ENCODE peak calls at places on chromosome 9, in four cellular contexts. J, N, R and G are unnamed samples.

GRCh38 chr9:126619336-126619919 is 5.7 kb downstream of the LMX1B start:
- DNase-seq in R (no peak), N (no peak), J (no peak), G (no peak)

GRCh38 chr9:110546411-110546871 is 33.1 kb downstream of the SVEP1 start:
- DNase-seq in N (peak; percentile 48), R (no peak), J (no peak), G (no peak)

GRCh38 chr9:114484854-114485443 is 20.3 kb downstream of the WHRN start:
- DNase-seq in J (no peak), N (peak; percentile 72), R (no peak), G (no peak)

GRCh38 chr9:124354364-124355031 is 60.7 kb downstream of the PSMB7 start:
- DNase-seq in R (peak; percentile 58), J (no peak), N (no peak), G (no peak)

GRCh38 chr9:84839538-84839937 is 170.0 kb downstream of the NTRK2 start:
- DNase-seq in N (peak; percentile 80), R (no peak), J (no peak), G (no peak)

GRCh38 chr9:17453751-17454150 is 125.1 kb upstream of the SH3GL2 start:
- DNase-seq in J (no peak), R (no peak), N (no peak), G (no peak)

GRCh38 chr9:86751207-86751606 is 196.1 kb downstream of the GAS1 start:
- DNase-seq in R (no peak), N (no peak), J (no peak), G (no peak)

GRCh38 chr9:35348109-35348508 is 141.8 kb upstream of the RUSC2 start:
- DNase-seq in J (no peak), N (no peak), R (no peak), G (no peak)

GRCh38 chr9:68780377-68780707 is 75.3 kb downstream of the PIP5K1B start:
- DNase-seq in N (no peak), J (no peak), R (no peak), G (no peak)

GRCh38 chr9:137666505-137666809 is 47.7 kb downstream of the EHMT1 start:
- DNase-seq in J (no peak), N (no peak), R (no peak), G (no peak)

GRCh38 chr9:131732061-131732526 is 7.8 kb downstream of the RAPGEF1 start:
- DNase-seq in J (no peak), R (no peak), N (peak; percentile 86), G (no peak)

GRCh38 chr9:91089405-91090131 is 272.1 kb downstream of the AUH start:
- DNase-seq in R (no peak), N (peak; percentile 71), J (no peak), G (no peak)

GRCh38 chr9:134328341-134328840 is 2.1 kb downstream of the RXRA start:
- DNase-seq in R (no peak), J (no peak), N (no peak), G (no peak)

DNA sequence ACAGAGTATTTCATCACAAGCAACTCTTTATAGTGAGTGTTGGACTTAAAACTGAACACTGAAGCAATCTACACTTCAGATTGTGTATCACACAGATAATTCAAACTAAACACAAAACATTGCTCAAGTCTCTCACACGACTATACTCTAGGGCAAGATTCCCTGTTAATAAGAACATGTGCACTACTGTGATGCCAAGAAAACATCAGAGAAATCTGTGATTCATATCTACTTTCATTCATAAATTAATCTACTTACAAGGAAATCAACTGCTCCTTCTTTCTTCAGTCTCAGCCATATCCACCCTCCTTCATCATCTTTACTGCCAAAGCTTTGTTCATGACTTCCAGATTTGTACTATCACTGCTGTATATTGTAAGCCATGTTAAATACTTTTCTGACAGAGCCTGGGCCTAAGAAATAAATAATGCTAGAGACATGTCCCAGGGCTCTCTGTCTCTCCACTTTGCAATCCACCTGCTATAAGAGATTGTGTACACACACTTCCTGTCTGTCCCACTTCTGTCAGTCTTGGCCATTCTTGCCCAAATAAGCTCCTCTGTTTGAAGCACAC is 35.1 kb downstream of the CTNNAL1 start:
- DNase-seq in J (no peak), R (no peak), N (peak; percentile 31), G (no peak)
- TF ChIP-seq CTCF in J (no peak), R (no peak), N (no peak), G (no peak)

GRCh38 chr9:34326690-34327089 is 2.4 kb downstream of the KIF24 start:
- DNase-seq in R (no peak), J (no peak), N (no peak), G (no peak)

GRCh38 chr9:34331191-34331590 is 1.8 kb downstream of the NUDT2 start:
- DNase-seq in N (no peak), R (no peak), J (no peak), G (no peak)

GRCh38 chr9:34328983-34329832 is at the start of the genes KIF24 and NUDT2:
- DNase-seq in N (peak; percentile 100), R (peak; percentile 99), J (peak; percentile 98), G (peak; percentile 94)

GRCh38 chr9:34332370-34332964 is 3.1 kb downstream of the NUDT2 start:
- DNase-seq in J (no peak), R (no peak), N (peak; percentile 47), G (no peak)

DNA sequence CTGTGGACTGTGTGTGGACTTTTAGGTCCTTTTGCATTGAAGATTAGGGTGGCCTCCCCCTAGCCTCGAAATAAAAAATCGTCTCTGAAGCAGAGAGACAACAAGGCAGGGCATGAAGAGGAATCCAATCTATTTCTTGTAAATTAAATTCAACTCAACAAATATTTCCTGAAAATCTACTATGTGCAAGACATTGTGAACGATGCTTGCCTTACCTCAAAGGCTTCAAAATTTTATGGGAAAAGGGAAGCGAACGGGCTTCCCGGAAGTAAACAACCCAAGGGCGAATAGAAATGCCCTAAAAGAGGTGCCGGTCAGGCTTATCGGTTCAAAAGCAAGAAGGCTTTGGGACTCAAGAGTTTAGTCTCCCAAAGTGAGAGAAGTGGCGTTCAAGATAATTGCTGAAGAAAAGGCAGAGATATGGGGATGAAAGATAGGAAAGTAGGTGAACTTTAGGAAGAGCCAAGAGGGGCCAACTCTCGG is 527 bp downstream of the KIF24 start:
- DNase-seq in N (peak; percentile 1), J (no peak), R (no peak), G (no peak)
- TF ChIP-seq CTCF in N (no peak), J (no peak), R (no peak), G (no peak)

DNA sequence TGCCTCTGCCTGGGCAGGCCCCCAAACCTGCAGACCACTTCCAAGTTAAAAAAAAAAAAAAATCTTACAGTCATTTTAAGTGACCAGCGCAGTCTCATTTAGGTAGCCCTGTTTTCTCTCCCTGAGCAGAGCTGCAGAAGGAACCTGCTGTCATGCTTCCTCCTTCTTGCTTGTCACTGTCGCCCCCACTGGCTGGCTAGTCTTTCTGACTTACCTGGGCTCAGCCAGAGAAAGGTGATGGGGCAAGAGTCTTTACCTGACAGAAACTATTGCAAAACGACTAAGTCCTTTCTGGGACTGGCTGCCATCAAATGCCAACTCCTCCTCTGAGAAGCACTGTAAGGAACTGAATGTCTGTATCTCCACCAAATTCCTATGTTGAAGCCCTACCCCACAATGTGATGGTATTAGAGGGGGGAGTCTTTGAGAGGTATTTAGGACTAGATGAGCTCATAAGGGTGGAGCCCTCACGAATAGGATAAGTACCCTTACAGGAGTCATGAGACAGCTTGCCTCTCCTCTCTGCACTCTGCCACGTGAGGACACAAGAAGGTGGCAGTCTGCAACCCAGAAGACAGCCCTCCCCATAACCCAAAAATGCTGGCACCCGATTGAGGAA is 58.4 kb upstream of the SHC3 start:
- DNase-seq in R (no peak), J (no peak), N (no peak), G (no peak)
- TF ChIP-seq CTCF in R (no peak), J (no peak), N (no peak), G (no peak)

DNA sequence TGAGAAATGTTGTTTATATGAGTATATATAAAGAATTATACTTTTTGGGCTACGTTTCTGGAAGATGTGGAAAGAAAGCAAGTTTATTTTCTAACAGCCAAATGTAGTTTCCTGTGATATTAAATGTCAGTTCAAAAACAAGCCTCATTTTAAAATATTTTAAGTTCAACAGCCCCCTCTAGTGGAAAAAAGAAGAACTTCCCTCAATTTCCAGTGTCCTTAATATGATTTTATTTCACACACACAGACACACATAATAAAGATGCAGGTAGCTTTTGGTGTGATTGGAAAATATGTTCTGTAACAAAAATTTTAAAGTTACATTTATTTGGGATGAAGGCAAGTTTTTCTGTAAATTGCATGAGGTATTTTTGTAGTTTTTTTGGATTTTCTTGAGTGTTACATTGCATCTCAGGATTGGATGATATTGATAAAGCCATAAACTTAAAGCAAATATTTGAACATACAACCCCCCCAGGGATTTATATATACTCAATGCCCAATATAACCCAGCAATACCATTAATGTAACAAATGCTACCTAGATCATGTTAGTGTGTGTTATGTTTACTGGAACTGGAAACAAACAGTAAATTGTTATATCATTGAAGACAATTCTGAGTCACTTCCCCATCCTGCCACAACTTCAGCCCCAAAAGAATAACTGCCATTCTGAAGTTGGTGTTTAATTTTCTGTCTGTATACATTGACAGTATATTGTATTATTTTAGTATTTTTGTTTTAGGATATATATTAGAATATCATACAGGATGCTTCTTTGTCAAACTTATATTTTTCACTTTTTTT is 54.0 kb downstream of the CCDC171 start:
- DNase-seq in N (peak; percentile 36), J (no peak), R (no peak), G (no peak)
- TF ChIP-seq CTCF in N (peak; percentile 63), J (peak; percentile 72), R (no peak), G (peak; percentile 98)

DNA sequence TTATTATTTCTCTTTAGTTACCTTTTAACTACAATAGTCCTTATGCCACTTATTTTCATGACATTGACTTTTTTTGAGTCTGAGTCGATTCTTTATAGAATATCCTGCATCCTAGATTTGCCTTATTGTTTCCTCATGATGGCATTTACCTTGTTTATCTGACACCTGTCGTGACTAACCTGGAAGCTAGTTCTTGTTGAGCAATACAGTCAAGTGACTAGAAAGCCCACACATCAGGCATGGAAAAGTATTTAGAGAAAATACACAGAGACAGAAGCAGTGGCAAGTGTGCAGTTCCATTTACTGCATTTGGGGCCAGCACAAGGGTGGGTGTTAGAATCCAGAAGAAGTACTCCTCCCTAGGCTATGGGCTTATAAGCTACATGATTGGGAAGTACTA is 97.8 kb downstream of the ERMP1 start:
- DNase-seq in N (no peak), J (no peak), R (no peak), G (no peak)
- TF ChIP-seq CTCF in N (no peak), J (no peak), R (no peak), G (no peak)

GRCh38 chr9:71710856-71711255 is 57.5 kb downstream of the CEMIP2 start:
- DNase-seq in N (no peak), J (no peak), R (no peak), G (no peak)

GRCh38 chr9:71704806-71705205 is 63.5 kb downstream of the CEMIP2 start:
- DNase-seq in J (no peak), R (no peak), N (no peak), G (no peak)

GRCh38 chr9:71703172-71703872 is 65.0 kb downstream of the CEMIP2 start:
- DNase-seq in R (no peak), N (peak; percentile 24), J (peak; percentile 58), G (no peak)

GRCh38 chr9:71709384-71709783 is 58.9 kb downstream of the CEMIP2 start:
- DNase-seq in J (no peak), R (no peak), N (no peak), G (no peak)

DNA sequence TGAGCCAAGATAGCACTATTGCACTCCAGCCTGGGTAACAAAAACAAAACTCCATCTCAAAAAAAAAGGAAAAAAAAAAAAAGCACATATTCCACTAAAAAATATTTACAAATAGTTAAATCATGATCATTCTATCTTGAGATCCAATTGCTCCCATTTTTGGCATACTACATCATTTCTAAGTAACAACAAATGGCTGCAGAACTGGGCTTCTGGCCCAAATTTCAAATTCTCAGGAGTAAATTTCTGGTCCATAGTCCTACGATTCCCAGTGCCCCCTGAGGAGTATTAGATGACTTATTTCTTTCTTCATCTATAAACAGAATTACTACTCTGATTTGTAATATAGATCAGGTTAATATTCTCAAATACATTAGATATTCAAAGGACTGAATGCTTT is 62.1 kb downstream of the CEMIP2 start:
- DNase-seq in N (peak; percentile 20), J (no peak), R (no peak), G (no peak)
- TF ChIP-seq CTCF in N (no peak), J (no peak), R (no peak), G (no peak)